ENCODE peak calls at places on chromosome 5, in four cellular contexts. W is cardiac muscle cell, N is endothelial cell of umbilical vein, L is ovary. X is an unnamed sample.

GRCh38 chr5:159040181-159040580 is 59.5 kb downstream of the EBF1 start:
- DNase-seq in W (no peak), N (no peak), L (no peak), X (no peak)

GRCh38 chr5:88203977-88204735 is 64.5 kb downstream of the TMEM161B start:
- DNase-seq in W (no peak), N (no peak), L (no peak), X (no peak)

GRCh38 chr5:60812426-60812825 is 31.6 kb downstream of the ELOVL7 start:
- DNase-seq in W (no peak), N (no peak), L (no peak), X (no peak)

GRCh38 chr5:18113724-18114123 is 479.5 kb downstream of the TAF11L14 start:
- DNase-seq in W (peak), N (no peak), L (no peak), X (no peak)

GRCh38 chr5:178327931-178328711 is 95.5 kb upstream of the PHYKPL start:
- DNase-seq in W (no peak), N (no peak), L (no peak), X (no peak)

GRCh38 chr5:39238366-39239105 is 19.2 kb upstream of the FYB1 start:
- DNase-seq in W (no peak), N (no peak), L (no peak), X (no peak)

GRCh38 chr5:156094001-156094400 is 233.0 kb upstream of the SGCD start:
- DNase-seq in W (no peak), N (no peak), L (no peak), X (no peak)

GRCh38 chr5:128378196-128378595 is 159.8 kb downstream of the FBN2 start:
- DNase-seq in W (no peak), N (no peak), L (no peak), X (peak)

DNA sequence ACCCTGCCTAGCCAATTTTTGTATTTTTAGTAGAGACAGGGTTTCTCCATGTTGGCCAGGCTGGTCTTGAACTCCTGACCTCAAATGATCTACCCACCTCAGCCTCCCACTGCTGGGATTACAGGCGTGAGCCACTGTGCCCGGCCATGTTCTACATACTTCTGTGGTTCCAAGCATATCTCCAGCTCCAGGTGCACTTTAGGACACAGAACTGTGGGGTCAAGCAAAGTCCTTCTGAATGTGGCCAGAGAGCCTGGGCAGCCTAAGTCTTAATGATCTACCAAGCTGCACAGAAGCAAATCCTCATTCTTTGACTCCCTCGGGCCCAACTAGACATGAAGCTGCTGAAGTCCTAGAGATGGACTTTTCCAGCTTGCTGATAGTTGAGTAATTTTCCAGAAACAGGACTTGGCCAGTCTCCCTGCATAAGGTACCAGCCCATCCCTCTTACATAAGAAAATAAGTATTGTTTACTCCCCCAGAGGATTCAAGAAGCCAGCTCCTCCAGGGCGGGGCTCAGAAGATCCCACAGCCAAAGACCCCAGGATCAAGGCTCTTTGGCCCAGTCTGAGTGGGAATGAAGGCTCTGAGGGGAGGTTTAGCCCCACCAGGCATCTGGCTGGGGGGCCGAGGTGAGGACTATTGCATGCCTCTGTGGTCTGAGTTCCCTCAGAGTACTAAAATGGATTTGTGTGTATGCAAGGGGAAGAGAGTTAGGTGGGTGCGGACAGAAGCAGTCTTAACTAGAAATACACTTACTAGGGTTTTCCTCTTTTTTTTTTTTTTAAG is 8.7 kb downstream of the CLTB start:
- DNase-seq in W (no peak), N (no peak), L (no peak), X (no peak)
- H3K27ac ChIP-seq in W (no peak), N (no peak), L (no peak), X (peak)

GRCh38 chr5:169248520-169248919 is 52.4 kb downstream of the SLIT3 start:
- DNase-seq in W (no peak), N (no peak), L (no peak), X (no peak)

GRCh38 chr5:169244812-169245211 is 56.1 kb downstream of the SLIT3 start:
- DNase-seq in W (no peak), N (no peak), L (no peak), X (no peak)

GRCh38 chr5:169242849-169243186 is 58.1 kb downstream of the SLIT3 start:
- DNase-seq in W (no peak), N (no peak), L (no peak), X (no peak)

GRCh38 chr5:169242175-169242848 is 58.6 kb downstream of the SLIT3 start:
- DNase-seq in W (no peak), N (peak), L (no peak), X (no peak)

GRCh38 chr5:169243651-169244422 is 57.1 kb downstream of the SLIT3 start:
- DNase-seq in W (no peak), N (no peak), L (no peak), X (no peak)
- TF ChIP-seq CTCF in W (no peak), N (no peak), L (no peak), X (no peak)

DNA sequence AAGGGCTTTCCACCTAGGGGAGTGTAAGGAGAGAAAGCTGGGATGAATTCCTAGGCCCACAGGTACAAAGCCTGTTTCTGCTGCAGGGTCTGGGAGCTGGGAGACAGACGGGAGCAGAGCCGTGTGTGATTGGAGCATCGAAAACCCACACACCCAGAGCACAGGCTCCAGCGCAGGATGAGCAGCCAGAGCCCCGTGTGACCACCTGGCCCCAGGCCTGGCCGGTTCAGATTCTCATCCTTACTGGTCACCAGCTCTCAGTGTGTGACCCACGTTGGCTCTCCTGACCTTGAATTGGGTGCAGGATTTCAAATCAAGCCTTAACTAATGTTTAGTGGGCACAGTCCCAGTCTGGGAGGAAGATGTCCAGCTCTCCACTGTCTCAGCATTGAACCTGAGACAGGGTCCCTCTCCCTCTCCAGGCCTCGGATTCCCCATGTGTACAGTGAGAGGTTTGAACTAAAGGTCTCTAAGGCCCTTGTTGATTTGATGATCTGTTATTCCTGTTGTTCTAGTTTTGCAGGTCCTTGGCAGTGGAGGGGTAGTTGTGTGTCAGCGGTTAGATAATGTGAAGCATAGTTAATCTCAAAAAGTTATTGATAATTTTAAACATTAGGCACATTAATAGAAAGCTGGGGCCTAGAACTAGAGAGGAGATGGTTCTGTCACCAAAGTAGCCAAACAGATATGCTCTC is 50.1 kb downstream of the PPARGC1B start:
- DNase-seq in W (no peak), N (no peak), L (no peak), X (no peak)
- H3K27ac ChIP-seq in W (no peak), N (no peak), L (no peak), X (peak)

GRCh38 chr5:150780816-150781221 is 2.3 kb downstream of the SMIM3 start:
- DNase-seq in W (peak), N (no peak), L (no peak), X (peak)

GRCh38 chr5:150778517-150779396 is at the start of gene SMIM3:
- DNase-seq in W (peak), N (peak), L (peak), X (peak)

GRCh38 chr5:150780180-150780692 is 1.7 kb downstream of the SMIM3 start:
- DNase-seq in W (peak), N (no peak), L (no peak), X (no peak)

GRCh38 chr5:150778103-150778516 is 447 bp upstream of the SMIM3 start:
- DNase-seq in W (peak), N (peak), L (no peak), X (no peak)

DNA sequence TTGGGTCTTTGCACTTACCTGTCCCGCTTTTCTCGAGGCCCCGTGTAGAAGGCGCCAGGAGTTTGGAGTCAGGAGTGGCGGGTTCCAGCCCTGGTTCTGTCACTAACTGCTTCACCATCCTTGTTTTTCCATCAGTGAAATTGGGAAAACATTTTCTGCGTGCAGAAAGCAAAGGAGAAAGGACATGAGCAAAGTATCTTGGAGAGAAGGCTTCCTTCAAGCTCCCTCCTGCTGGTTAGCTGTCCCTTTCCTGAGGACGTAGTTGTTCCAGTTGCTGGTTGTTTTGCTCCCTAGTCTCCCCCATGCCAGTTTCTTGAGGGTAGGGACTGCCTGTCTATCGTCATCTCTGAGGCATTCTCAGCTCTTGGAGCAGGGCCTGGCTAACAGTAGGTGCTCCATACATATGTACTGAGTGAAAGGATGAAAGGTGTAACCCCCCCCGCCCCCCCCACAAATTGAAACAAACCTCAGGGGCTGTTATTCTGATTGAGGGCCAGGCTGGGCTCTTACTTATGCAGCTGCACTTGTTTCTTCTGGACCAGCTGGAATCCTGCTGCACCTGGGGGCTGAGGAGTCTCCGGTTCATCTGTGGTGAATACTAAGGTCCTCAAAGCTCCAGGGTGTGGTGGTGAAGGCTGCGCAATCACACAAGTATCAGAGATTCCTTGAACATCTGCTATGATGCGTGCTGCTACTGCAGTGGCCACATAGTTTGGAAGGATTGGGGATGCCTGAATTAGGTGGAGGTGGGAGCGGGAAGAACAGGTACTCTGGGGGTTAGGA is 1.0 kb downstream of the SMIM3 start:
- DNase-seq in W (peak), N (no peak), L (no peak), X (no peak)
- TF ChIP-seq CTCF in W (no peak), N (no peak), L (no peak), X (peak)

DNA sequence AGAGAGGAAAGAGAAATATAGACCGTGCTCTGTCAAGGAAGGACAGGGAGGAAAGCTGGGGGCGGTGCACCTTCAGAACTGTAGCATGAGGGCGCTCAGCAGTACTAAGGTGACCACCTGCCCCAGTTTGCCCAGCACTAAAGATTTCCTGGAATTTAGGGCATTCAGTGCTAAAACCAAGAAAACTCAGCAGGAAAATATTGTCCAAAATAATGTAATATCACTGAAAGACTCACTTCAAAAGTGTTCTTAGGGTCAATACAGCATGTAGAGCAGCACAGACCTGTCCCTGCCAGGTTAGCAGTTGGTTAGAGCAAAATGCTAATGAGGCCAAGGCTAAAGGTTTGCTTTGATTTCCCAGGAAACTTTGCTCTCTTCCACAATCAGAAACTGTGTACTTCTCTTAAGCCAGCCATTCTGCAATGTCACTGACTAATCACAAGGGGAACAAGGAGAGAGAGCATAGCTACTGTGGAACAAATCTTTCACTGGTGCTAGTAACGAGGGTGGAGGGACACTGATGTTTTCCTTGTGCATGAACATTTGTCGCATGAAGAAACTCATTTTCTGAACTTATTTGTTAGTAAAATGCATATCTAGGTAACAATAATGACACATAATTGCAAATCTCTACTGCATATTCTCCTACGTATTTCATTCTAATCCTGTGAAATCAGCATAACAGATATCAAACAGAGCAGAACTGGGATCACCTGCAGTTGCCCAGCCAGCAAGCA is 53.0 kb upstream of the GRAMD2B start:
- DNase-seq in W (no peak), N (no peak), L (no peak), X (no peak)
- H3K27ac ChIP-seq in W (peak), N (no peak), L (no peak), X (no peak)

GRCh38 chr5:141637693-141638419 is 1.1 kb downstream of the RELL2 start:
- DNase-seq in W (peak), N (peak), L (peak), X (peak)
- TF ChIP-seq CTCF in W (peak), N (peak), L (no peak), X (no peak)

GRCh38 chr5:59354274-59354673 is 539.3 kb downstream of the PDE4D start:
- DNase-seq in W (no peak), N (no peak), L (no peak), X (no peak)
- H3K27ac ChIP-seq in W (no peak), N (no peak), L (no peak), X (no peak)

GRCh38 chr5:123220616-123221146 is 131.6 kb downstream of the PRDM6 start:
- DNase-seq in W (peak), N (no peak), L (no peak), X (no peak)

GRCh38 chr5:123214193-123214592 is 125.2 kb downstream of the PRDM6 start:
- DNase-seq in W (no peak), N (no peak), L (no peak), X (no peak)

GRCh38 chr5:123211084-123211483 is 122.0 kb downstream of the PRDM6 start:
- DNase-seq in W (no peak), N (no peak), L (no peak), X (no peak)

GRCh38 chr5:123217183-123217582 is 128.1 kb downstream of the PRDM6 start:
- DNase-seq in W (no peak), N (no peak), L (no peak), X (no peak)

GRCh38 chr5:123215929-123216702 is 127.1 kb downstream of the PRDM6 start:
- DNase-seq in W (no peak), N (no peak), L (no peak), X (no peak)
- TF ChIP-seq CTCF in W (no peak), N (no peak), L (no peak), X (no peak)

DNA sequence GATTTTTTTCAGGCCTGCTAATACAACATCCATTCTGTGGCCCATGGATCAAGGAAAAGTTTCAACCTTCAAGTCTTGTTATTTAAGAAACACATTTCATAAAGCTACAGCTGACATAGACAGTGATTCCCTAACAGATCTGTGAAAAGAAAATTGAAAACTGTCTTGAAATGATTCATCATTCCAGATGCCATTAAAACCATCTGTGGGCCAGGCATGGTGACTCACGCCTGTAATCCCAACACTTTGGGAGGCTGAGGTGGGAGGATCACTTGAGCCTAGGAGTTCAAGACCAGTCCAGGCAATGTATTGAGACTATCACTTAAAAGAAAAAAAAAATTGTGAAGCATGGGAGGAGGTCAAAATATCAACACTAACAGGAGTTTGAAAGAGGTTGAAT is 6.0 kb downstream of the RAPGEF6 start:
- DNase-seq in W (no peak), N (no peak), L (no peak), X (peak)
- H3K27ac ChIP-seq in W (no peak), N (no peak), L (no peak), X (no peak)

GRCh38 chr5:136075339-136075885 is 46.6 kb downstream of the TGFBI start:
- DNase-seq in W (no peak), N (no peak), L (no peak), X (no peak)
- TF ChIP-seq CTCF in W (no peak), N (no peak), L (no peak), X (no peak)

X was measured in RWPE1.